ENCODE peak calls at places on chromosomes 11 and 22, in four cellular contexts. One of them, this sample, is unnamed.
A peak's percentile ranks its signal among the peaks of the same experiment; 100 is the strongest.

GRCh38 chr22:39528080-39528661 is 4.4 kb downstream of the RPS19BP1 start:
- DNase-seq in omental fat pad: no peak
- DNase-seq in BE2C: peak; percentile 91
- DNase-seq in right atrium auricular region: no peak
- DNase-seq in this sample: no peak

GRCh38 chr11:65452806-65453490 is 30.4 kb downstream of the NEAT1 start:
- DNase-seq in omental fat pad: no peak
- DNase-seq in BE2C: no peak
- DNase-seq in right atrium auricular region: no peak
- DNase-seq in this sample: no peak

GRCh38 chr22:24816841-24817240 is 10.8 kb downstream of the SGSM1 start:
- DNase-seq in omental fat pad: no peak
- DNase-seq in BE2C: peak; percentile 64
- DNase-seq in right atrium auricular region: no peak
- DNase-seq in this sample: no peak

GRCh38 chr22:49933236-49933921 is 14.9 kb downstream of the CRELD2 start:
- DNase-seq in omental fat pad: no peak
- DNase-seq in BE2C: no peak
- DNase-seq in right atrium auricular region: peak; percentile 88
- DNase-seq in this sample: no peak

GRCh38 chr11:103792981-103793468 is 243.4 kb upstream of the DDI1 start:
- DNase-seq in omental fat pad: no peak
- DNase-seq in BE2C: no peak
- DNase-seq in right atrium auricular region: no peak
- DNase-seq in this sample: no peak

GRCh38 chr11:78607691-78608090 is 33.0 kb upstream of the NARS2 start:
- DNase-seq in omental fat pad: no peak
- DNase-seq in BE2C: no peak
- DNase-seq in right atrium auricular region: no peak
- DNase-seq in this sample: no peak

GRCh38 chr11:82854242-82854641 is 46.0 kb downstream of the PRCP start:
- DNase-seq in omental fat pad: no peak
- DNase-seq in BE2C: no peak
- DNase-seq in right atrium auricular region: no peak
- DNase-seq in this sample: no peak

GRCh38 chr11:123654566-123655081 is at the start of gene SCN3B:
- DNase-seq in omental fat pad: no peak
- DNase-seq in BE2C: peak; percentile 96
- DNase-seq in right atrium auricular region: no peak
- DNase-seq in this sample: peak; percentile 68

GRCh38 chr11:12684821-12685220 is 10.6 kb downstream of the TEAD1 start:
- DNase-seq in omental fat pad: no peak
- DNase-seq in BE2C: no peak
- DNase-seq in right atrium auricular region: no peak
- DNase-seq in this sample: no peak
- TF ChIP-seq CTCF in omental fat pad: no peak
- TF ChIP-seq CTCF in BE2C: no peak
- TF ChIP-seq CTCF in right atrium auricular region: no peak
- TF ChIP-seq CTCF in this sample: no peak

GRCh38 chr11:60763692-60764369 is 7.2 kb downstream of the MS4A15 start:
- DNase-seq in omental fat pad: no peak
- DNase-seq in BE2C: no peak
- DNase-seq in right atrium auricular region: no peak
- DNase-seq in this sample: no peak

GRCh38 chr11:60764879-60765278 is 8.2 kb downstream of the MS4A15 start:
- DNase-seq in omental fat pad: no peak
- DNase-seq in BE2C: no peak
- DNase-seq in right atrium auricular region: no peak
- DNase-seq in this sample: no peak

GRCh38 chr11:60761436-60762190 is 4.9 kb downstream of the MS4A15 start:
- DNase-seq in omental fat pad: no peak
- DNase-seq in BE2C: no peak
- DNase-seq in right atrium auricular region: no peak
- DNase-seq in this sample: no peak

GRCh38 chr11:60765355-60765754 is 8.7 kb downstream of the MS4A15 start:
- DNase-seq in omental fat pad: no peak
- DNase-seq in BE2C: no peak
- DNase-seq in right atrium auricular region: no peak
- DNase-seq in this sample: no peak

GRCh38 chr11:60762851-60763691 is 6.4 kb downstream of the MS4A15 start:
- DNase-seq in omental fat pad: no peak
- DNase-seq in BE2C: no peak
- DNase-seq in right atrium auricular region: no peak
- DNase-seq in this sample: no peak
- TF ChIP-seq CTCF in omental fat pad: no peak
- TF ChIP-seq CTCF in BE2C: peak; percentile 40
- TF ChIP-seq CTCF in right atrium auricular region: no peak
- TF ChIP-seq CTCF in this sample: peak; percentile 60

DNA sequence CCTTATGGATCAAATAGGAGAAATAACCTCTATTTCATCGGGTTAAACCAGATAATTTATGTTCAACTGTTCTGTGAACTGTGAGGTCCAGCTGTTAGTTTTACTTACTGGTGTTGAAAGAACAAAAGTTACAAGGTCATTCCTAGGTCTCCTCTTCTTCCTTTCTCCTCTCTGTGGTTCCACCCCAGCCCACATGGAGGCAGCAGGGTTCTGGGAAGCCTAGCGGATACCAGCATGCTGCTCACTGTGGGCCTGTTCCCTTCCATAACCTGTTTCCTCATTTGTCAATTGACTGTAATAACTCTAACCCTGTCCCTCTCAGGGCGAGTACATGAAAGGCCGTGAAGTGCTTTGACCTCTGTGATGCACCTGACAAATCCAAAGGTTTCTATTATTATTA is 27.8 kb downstream of the RELT start:
- DNase-seq in omental fat pad: no peak
- DNase-seq in BE2C: peak; percentile 78
- DNase-seq in right atrium auricular region: no peak
- DNase-seq in this sample: no peak
- TF ChIP-seq CTCF in omental fat pad: no peak
- TF ChIP-seq CTCF in BE2C: peak; percentile 93
- TF ChIP-seq CTCF in right atrium auricular region: peak; percentile 86
- TF ChIP-seq CTCF in this sample: peak; percentile 64

GRCh38 chr22:22936190-22936914 is 48.7 kb downstream of the IGLL5 start:
- DNase-seq in omental fat pad: no peak
- DNase-seq in BE2C: no peak
- DNase-seq in right atrium auricular region: no peak
- DNase-seq in this sample: no peak

GRCh38 chr22:22938672-22939536 is 51.3 kb downstream of the IGLL5 start:
- DNase-seq in omental fat pad: no peak
- DNase-seq in BE2C: no peak
- DNase-seq in right atrium auricular region: no peak
- DNase-seq in this sample: no peak

GRCh38 chr22:22935546-22936157 is 48.0 kb downstream of the IGLL5 start:
- DNase-seq in omental fat pad: no peak
- DNase-seq in BE2C: no peak
- DNase-seq in right atrium auricular region: no peak
- DNase-seq in this sample: no peak

GRCh38 chr22:22937894-22938480 is 50.4 kb downstream of the IGLL5 start:
- DNase-seq in omental fat pad: no peak
- DNase-seq in BE2C: no peak
- DNase-seq in right atrium auricular region: no peak
- DNase-seq in this sample: no peak

GRCh38 chr22:22936915-22937656 is 49.5 kb downstream of the IGLL5 start:
- DNase-seq in omental fat pad: no peak
- DNase-seq in BE2C: no peak
- DNase-seq in right atrium auricular region: no peak
- DNase-seq in this sample: no peak
- TF ChIP-seq CTCF in omental fat pad: no peak
- TF ChIP-seq CTCF in BE2C: no peak
- TF ChIP-seq CTCF in right atrium auricular region: no peak
- TF ChIP-seq CTCF in this sample: no peak

GRCh38 chr11:69689484-69690319 is 14.1 kb downstream of the FGF19 start:
- DNase-seq in omental fat pad: no peak
- DNase-seq in BE2C: no peak
- DNase-seq in right atrium auricular region: no peak
- DNase-seq in this sample: no peak
- TF ChIP-seq CTCF in omental fat pad: no peak
- TF ChIP-seq CTCF in BE2C: no peak
- TF ChIP-seq CTCF in right atrium auricular region: no peak
- TF ChIP-seq CTCF in this sample: no peak

GRCh38 chr11:80724366-80724765 is 1283.5 kb upstream of the TENM4 start:
- DNase-seq in omental fat pad: no peak
- DNase-seq in BE2C: no peak
- DNase-seq in right atrium auricular region: no peak
- DNase-seq in this sample: no peak

GRCh38 chr11:80722616-80723015 is 1281.8 kb upstream of the TENM4 start:
- DNase-seq in omental fat pad: no peak
- DNase-seq in BE2C: no peak
- DNase-seq in right atrium auricular region: no peak
- DNase-seq in this sample: no peak

GRCh38 chr11:80726236-80726635 is 1285.4 kb upstream of the TENM4 start:
- DNase-seq in omental fat pad: no peak
- DNase-seq in BE2C: no peak
- DNase-seq in right atrium auricular region: no peak
- DNase-seq in this sample: no peak

DNA sequence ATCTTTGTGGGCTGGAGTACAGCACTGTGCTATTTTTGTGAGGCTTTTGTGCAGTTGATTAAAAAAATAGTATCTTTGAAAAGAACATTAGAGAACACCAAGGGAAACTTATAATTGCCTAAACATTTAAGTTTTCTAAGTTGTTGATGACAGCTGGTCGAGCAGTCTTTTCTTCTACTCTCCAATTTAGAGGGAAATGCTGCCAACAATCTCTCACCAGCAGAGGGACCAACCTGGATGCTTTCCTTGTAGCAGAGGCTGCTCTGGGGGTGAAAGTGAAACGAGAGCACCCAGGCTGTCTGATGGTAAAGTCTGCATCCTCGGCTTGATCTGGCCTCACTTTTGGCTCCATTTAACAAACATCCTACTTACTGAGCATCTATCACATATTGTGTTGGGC is 1286.5 kb upstream of the TENM4 start:
- DNase-seq in omental fat pad: no peak
- DNase-seq in BE2C: no peak
- DNase-seq in right atrium auricular region: no peak
- DNase-seq in this sample: no peak
- TF ChIP-seq CTCF in omental fat pad: no peak
- TF ChIP-seq CTCF in BE2C: no peak
- TF ChIP-seq CTCF in right atrium auricular region: peak; percentile 39
- TF ChIP-seq CTCF in this sample: peak; percentile 42

GRCh38 chr11:6604081-6604626 is 580 bp downstream of the ILK start:
- DNase-seq in omental fat pad: no peak
- DNase-seq in BE2C: peak; percentile 50
- DNase-seq in right atrium auricular region: peak; percentile 71
- DNase-seq in this sample: no peak
- TF ChIP-seq CTCF in omental fat pad: no peak
- TF ChIP-seq CTCF in BE2C: peak; percentile 17
- TF ChIP-seq CTCF in right atrium auricular region: peak; percentile 45
- TF ChIP-seq CTCF in this sample: no peak

DNA sequence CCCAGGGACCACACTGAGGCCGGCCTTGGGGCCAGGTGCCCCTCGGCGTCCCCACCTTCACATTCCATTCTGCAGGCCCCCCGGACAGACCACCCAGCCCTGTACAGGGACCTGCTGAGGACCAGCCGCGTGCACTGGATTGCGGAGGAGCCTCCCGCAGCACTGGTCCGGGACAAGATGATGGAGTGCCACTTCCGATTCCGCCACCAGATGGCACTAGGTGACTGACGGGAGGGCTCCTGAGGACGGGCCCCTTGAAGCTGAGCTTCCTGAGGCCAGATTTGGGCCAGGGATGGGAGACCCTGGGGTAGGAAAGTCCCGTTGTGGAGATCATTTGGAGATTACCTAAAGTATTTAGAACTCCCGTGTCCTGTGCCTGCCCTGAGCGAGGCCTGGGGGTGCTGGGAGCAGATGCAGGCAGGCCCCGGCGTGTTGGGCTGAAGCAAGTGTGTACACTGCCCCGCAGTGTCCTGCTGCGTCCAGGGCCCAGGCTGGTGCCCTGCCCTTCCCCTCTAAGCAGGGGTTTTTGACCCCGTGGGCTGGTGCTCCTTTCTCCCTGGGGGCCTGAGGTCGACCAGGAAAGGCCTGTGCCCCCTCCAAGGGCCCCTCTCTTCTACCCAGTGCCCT is 20.0 kb downstream of the TRMU start:
- DNase-seq in omental fat pad: peak; percentile 71
- DNase-seq in BE2C: peak; percentile 88
- DNase-seq in right atrium auricular region: no peak
- DNase-seq in this sample: peak; percentile 77
- TF ChIP-seq CTCF in omental fat pad: no peak
- TF ChIP-seq CTCF in BE2C: peak; percentile 92
- TF ChIP-seq CTCF in right atrium auricular region: peak; percentile 85
- TF ChIP-seq CTCF in this sample: peak; percentile 86

DNA sequence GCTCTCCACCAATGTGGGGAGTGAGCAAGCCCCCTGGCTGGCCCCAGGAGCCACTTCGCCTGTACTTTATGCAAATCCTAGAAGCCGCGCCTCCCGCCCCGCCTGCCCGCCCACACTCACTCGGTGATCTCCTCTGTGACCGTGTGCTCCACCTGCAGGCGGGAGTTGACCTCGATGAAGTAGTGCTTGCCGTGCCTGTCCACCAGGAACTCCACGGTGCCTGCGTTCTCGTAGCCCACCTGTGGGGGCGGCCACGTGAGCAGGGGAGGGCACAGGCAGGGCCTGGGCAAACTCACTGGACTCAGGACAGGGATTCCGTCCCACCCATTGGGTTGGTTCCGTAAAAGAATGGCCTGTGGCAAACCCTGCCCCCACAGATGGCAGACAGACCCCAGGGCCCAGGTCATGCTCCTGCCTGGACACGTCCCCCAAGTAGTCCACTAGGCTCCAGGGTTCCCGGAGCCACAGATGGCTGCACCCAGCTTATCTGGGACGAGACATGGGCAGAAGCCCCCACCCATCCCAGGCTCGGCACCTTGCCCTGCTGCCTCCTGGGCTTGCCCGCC is 11.9 kb downstream of the LRFN4 start:
- DNase-seq in omental fat pad: no peak
- DNase-seq in BE2C: peak; percentile 50
- DNase-seq in right atrium auricular region: no peak
- DNase-seq in this sample: peak; percentile 61
- TF ChIP-seq CTCF in omental fat pad: no peak
- TF ChIP-seq CTCF in BE2C: peak; percentile 19
- TF ChIP-seq CTCF in right atrium auricular region: no peak
- TF ChIP-seq CTCF in this sample: peak; percentile 61

GRCh38 chr22:42294034-42294985 is 23.9 kb upstream of the TCF20 start:
- DNase-seq in omental fat pad: no peak
- DNase-seq in BE2C: no peak
- DNase-seq in right atrium auricular region: no peak
- DNase-seq in this sample: peak; percentile 72
- TF ChIP-seq CTCF in omental fat pad: no peak
- TF ChIP-seq CTCF in BE2C: no peak
- TF ChIP-seq CTCF in right atrium auricular region: no peak
- TF ChIP-seq CTCF in this sample: no peak